ENCODE peak calls at places on chromosomes 13 and 19, in eight cellular contexts. One of them, this sample, is unnamed.
A peak's percentile ranks its signal among the peaks of the same experiment; 100 is the strongest.

GRCh38 chr13:107192289-107192688 is 624.4 kb upstream of the ARGLU1 start:
- DNase-seq in kidney: no peak
- DNase-seq in body of pancreas: no peak
- DNase-seq in lower lobe of right lung: peak; percentile 57
- DNase-seq in breast epithelium: no peak
- DNase-seq in cardiac muscle cell: no peak
- DNase-seq in CD4-positive, alpha-beta T cell: no peak
- DNase-seq in CD4-positive, CD25-positive, alpha-beta regulatory T cell: no peak
- DNase-seq in this sample: no peak

GRCh38 chr13:110874508-110874960 is 40.3 kb downstream of the ANKRD10 start:
- DNase-seq in kidney: peak; percentile 95
- DNase-seq in body of pancreas: peak; percentile 89
- DNase-seq in lower lobe of right lung: peak; percentile 89
- DNase-seq in breast epithelium: peak; percentile 88
- DNase-seq in cardiac muscle cell: peak; percentile 84
- DNase-seq in CD4-positive, alpha-beta T cell: no peak
- DNase-seq in CD4-positive, CD25-positive, alpha-beta regulatory T cell: no peak
- DNase-seq in this sample: no peak

GRCh38 chr13:41056194-41056593 is 5.1 kb upstream of the WBP4 start:
- DNase-seq in kidney: no peak
- DNase-seq in body of pancreas: no peak
- DNase-seq in lower lobe of right lung: no peak
- DNase-seq in breast epithelium: no peak
- DNase-seq in cardiac muscle cell: no peak
- DNase-seq in CD4-positive, alpha-beta T cell: no peak
- DNase-seq in CD4-positive, CD25-positive, alpha-beta regulatory T cell: no peak
- DNase-seq in this sample: no peak

GRCh38 chr13:40060318-40061007 is 405.0 kb downstream of the COG6 start:
- DNase-seq in kidney: no peak
- DNase-seq in body of pancreas: peak; percentile 98
- DNase-seq in lower lobe of right lung: no peak
- DNase-seq in breast epithelium: no peak
- DNase-seq in cardiac muscle cell: no peak
- DNase-seq in CD4-positive, alpha-beta T cell: no peak
- DNase-seq in CD4-positive, CD25-positive, alpha-beta regulatory T cell: no peak
- DNase-seq in this sample: no peak

GRCh38 chr13:26011996-26012688 is 39.7 kb downstream of the SHISA2 start:
- DNase-seq in kidney: peak; percentile 86
- DNase-seq in body of pancreas: no peak
- DNase-seq in lower lobe of right lung: no peak
- DNase-seq in breast epithelium: no peak
- DNase-seq in cardiac muscle cell: no peak
- DNase-seq in CD4-positive, alpha-beta T cell: peak; percentile 47
- DNase-seq in CD4-positive, CD25-positive, alpha-beta regulatory T cell: peak; percentile 62
- DNase-seq in this sample: no peak

GRCh38 chr13:112733661-112734379 is 44.0 kb downstream of the ATP11A start:
- DNase-seq in kidney: no peak
- DNase-seq in body of pancreas: no peak
- DNase-seq in lower lobe of right lung: no peak
- DNase-seq in breast epithelium: no peak
- DNase-seq in cardiac muscle cell: peak; percentile 45
- DNase-seq in CD4-positive, alpha-beta T cell: no peak
- DNase-seq in CD4-positive, CD25-positive, alpha-beta regulatory T cell: no peak
- DNase-seq in this sample: no peak

GRCh38 chr19:31268751-31269150 is 80.5 kb downstream of the TSHZ3 start:
- DNase-seq in kidney: peak; percentile 32
- DNase-seq in body of pancreas: no peak
- DNase-seq in lower lobe of right lung: no peak
- DNase-seq in breast epithelium: no peak
- DNase-seq in cardiac muscle cell: no peak
- DNase-seq in CD4-positive, alpha-beta T cell: no peak
- DNase-seq in CD4-positive, CD25-positive, alpha-beta regulatory T cell: no peak
- DNase-seq in this sample: no peak

GRCh38 chr19:48925240-48925843 is 8.2 kb upstream of the DHDH start:
- DNase-seq in kidney: peak; percentile 32
- DNase-seq in body of pancreas: no peak
- DNase-seq in lower lobe of right lung: no peak
- DNase-seq in breast epithelium: no peak
- DNase-seq in cardiac muscle cell: no peak
- DNase-seq in CD4-positive, alpha-beta T cell: no peak
- DNase-seq in CD4-positive, CD25-positive, alpha-beta regulatory T cell: no peak
- DNase-seq in this sample: no peak

GRCh38 chr13:95485045-95485517 is 67.4 kb upstream of the CLDN10 start:
- DNase-seq in kidney: no peak
- DNase-seq in body of pancreas: no peak
- DNase-seq in lower lobe of right lung: no peak
- DNase-seq in breast epithelium: no peak
- DNase-seq in cardiac muscle cell: no peak
- DNase-seq in CD4-positive, alpha-beta T cell: no peak
- DNase-seq in CD4-positive, CD25-positive, alpha-beta regulatory T cell: no peak
- DNase-seq in this sample: no peak

GRCh38 chr19:44570984-44571684 is 41.7 kb upstream of the CEACAM20 start:
- DNase-seq in kidney: no peak
- DNase-seq in body of pancreas: peak; percentile 80
- DNase-seq in lower lobe of right lung: no peak
- DNase-seq in breast epithelium: no peak
- DNase-seq in cardiac muscle cell: peak; percentile 86
- DNase-seq in CD4-positive, alpha-beta T cell: peak; percentile 10
- DNase-seq in CD4-positive, CD25-positive, alpha-beta regulatory T cell: peak; percentile 21
- DNase-seq in this sample: no peak

GRCh38 chr13:111202745-111203144 is 87.6 kb downstream of the ARHGEF7 start:
- DNase-seq in kidney: no peak
- DNase-seq in body of pancreas: no peak
- DNase-seq in lower lobe of right lung: no peak
- DNase-seq in breast epithelium: no peak
- DNase-seq in cardiac muscle cell: no peak
- DNase-seq in CD4-positive, alpha-beta T cell: no peak
- DNase-seq in CD4-positive, CD25-positive, alpha-beta regulatory T cell: no peak
- DNase-seq in this sample: no peak

GRCh38 chr13:101211261-101211660 is 205.0 kb downstream of the NALCN start:
- DNase-seq in kidney: no peak
- DNase-seq in body of pancreas: no peak
- DNase-seq in lower lobe of right lung: no peak
- DNase-seq in breast epithelium: no peak
- DNase-seq in cardiac muscle cell: no peak
- DNase-seq in CD4-positive, alpha-beta T cell: no peak
- DNase-seq in CD4-positive, CD25-positive, alpha-beta regulatory T cell: no peak
- DNase-seq in this sample: no peak

GRCh38 chr13:24745861-24746617 is 17.9 kb upstream of the RNF17 start:
- DNase-seq in kidney: no peak
- DNase-seq in body of pancreas: no peak
- DNase-seq in lower lobe of right lung: no peak
- DNase-seq in breast epithelium: no peak
- DNase-seq in cardiac muscle cell: no peak
- DNase-seq in CD4-positive, alpha-beta T cell: no peak
- DNase-seq in CD4-positive, CD25-positive, alpha-beta regulatory T cell: no peak
- DNase-seq in this sample: no peak

GRCh38 chr19:2207991-2208860 is 27.9 kb downstream of the PLEKHJ1 start:
- DNase-seq in kidney: no peak
- DNase-seq in body of pancreas: peak; percentile 33
- DNase-seq in lower lobe of right lung: no peak
- DNase-seq in breast epithelium: no peak
- DNase-seq in cardiac muscle cell: peak; percentile 12
- DNase-seq in CD4-positive, alpha-beta T cell: no peak
- DNase-seq in CD4-positive, CD25-positive, alpha-beta regulatory T cell: no peak
- DNase-seq in this sample: no peak

GRCh38 chr13:97344250-97345175 is 89.5 kb upstream of the RAP2A start:
- DNase-seq in kidney: no peak
- DNase-seq in body of pancreas: peak; percentile 76
- DNase-seq in lower lobe of right lung: peak; percentile 55
- DNase-seq in breast epithelium: no peak
- DNase-seq in cardiac muscle cell: peak; percentile 73
- DNase-seq in CD4-positive, alpha-beta T cell: peak; percentile 28
- DNase-seq in CD4-positive, CD25-positive, alpha-beta regulatory T cell: peak; percentile 44
- DNase-seq in this sample: no peak

GRCh38 chr13:97174638-97175037 is 47.5 kb upstream of the MBNL2 start:
- DNase-seq in kidney: no peak
- DNase-seq in body of pancreas: no peak
- DNase-seq in lower lobe of right lung: no peak
- DNase-seq in breast epithelium: no peak
- DNase-seq in cardiac muscle cell: no peak
- DNase-seq in CD4-positive, alpha-beta T cell: no peak
- DNase-seq in CD4-positive, CD25-positive, alpha-beta regulatory T cell: no peak
- DNase-seq in this sample: no peak

GRCh38 chr13:109145631-109146030 is 516.2 kb downstream of the MYO16 start:
- DNase-seq in kidney: no peak
- DNase-seq in body of pancreas: peak; percentile 48
- DNase-seq in lower lobe of right lung: no peak
- DNase-seq in breast epithelium: no peak
- DNase-seq in cardiac muscle cell: peak; percentile 74
- DNase-seq in CD4-positive, alpha-beta T cell: no peak
- DNase-seq in CD4-positive, CD25-positive, alpha-beta regulatory T cell: peak; percentile 2
- DNase-seq in this sample: no peak

GRCh38 chr13:111216166-111216960 is 101.3 kb downstream of the ARHGEF7 start:
- DNase-seq in kidney: no peak
- DNase-seq in body of pancreas: peak; percentile 62
- DNase-seq in lower lobe of right lung: no peak
- DNase-seq in breast epithelium: no peak
- DNase-seq in cardiac muscle cell: peak; percentile 72
- DNase-seq in CD4-positive, alpha-beta T cell: peak; percentile 34
- DNase-seq in CD4-positive, CD25-positive, alpha-beta regulatory T cell: peak; percentile 23
- DNase-seq in this sample: peak; percentile 17

GRCh38 chr19:4742717-4743646 is 19.3 kb upstream of the DPP9 start:
- DNase-seq in kidney: no peak
- DNase-seq in body of pancreas: peak; percentile 57
- DNase-seq in lower lobe of right lung: no peak
- DNase-seq in breast epithelium: no peak
- DNase-seq in cardiac muscle cell: no peak
- DNase-seq in CD4-positive, alpha-beta T cell: no peak
- DNase-seq in CD4-positive, CD25-positive, alpha-beta regulatory T cell: no peak
- DNase-seq in this sample: no peak
- H3K9me3 ChIP-seq in kidney: no peaks in the 10 kb centered on the region
- H3K9me3 ChIP-seq in body of pancreas: no peaks in the 10 kb centered on the region
- H3K9me3 ChIP-seq in lower lobe of right lung: no peaks in the 10 kb centered on the region
- H3K9me3 ChIP-seq in breast epithelium: no peaks in the 10 kb centered on the region
- H3K9me3 ChIP-seq in cardiac muscle cell: no peaks in the 10 kb centered on the region
- H3K9me3 ChIP-seq in CD4-positive, alpha-beta T cell: no peaks in the 10 kb centered on the region
- H3K9me3 ChIP-seq in CD4-positive, CD25-positive, alpha-beta regulatory T cell: no peaks in the 10 kb centered on the region
- H3K9me3 ChIP-seq in this sample: no peaks in the 10 kb centered on the region

GRCh38 chr19:56642711-56643459 is at the start of gene SMIM17:
- DNase-seq in kidney: no peak
- DNase-seq in body of pancreas: no peak
- DNase-seq in lower lobe of right lung: no peak
- DNase-seq in breast epithelium: no peak
- DNase-seq in cardiac muscle cell: no peak
- DNase-seq in CD4-positive, alpha-beta T cell: no peak
- DNase-seq in CD4-positive, CD25-positive, alpha-beta regulatory T cell: no peak
- DNase-seq in this sample: no peak

GRCh38 chr19:56637976-56638555 is 4.9 kb upstream of the SMIM17 start:
- DNase-seq in kidney: peak; percentile 88
- DNase-seq in body of pancreas: peak; percentile 64
- DNase-seq in lower lobe of right lung: no peak
- DNase-seq in breast epithelium: peak; percentile 76
- DNase-seq in cardiac muscle cell: peak; percentile 91
- DNase-seq in CD4-positive, alpha-beta T cell: no peak
- DNase-seq in CD4-positive, CD25-positive, alpha-beta regulatory T cell: no peak
- DNase-seq in this sample: no peak

GRCh38 chr19:56643460-56643763 is 453 bp downstream of the SMIM17 start:
- DNase-seq in kidney: no peak
- DNase-seq in body of pancreas: no peak
- DNase-seq in lower lobe of right lung: no peak
- DNase-seq in breast epithelium: no peak
- DNase-seq in cardiac muscle cell: no peak
- DNase-seq in CD4-positive, alpha-beta T cell: no peak
- DNase-seq in CD4-positive, CD25-positive, alpha-beta regulatory T cell: no peak
- DNase-seq in this sample: no peak

DNA sequence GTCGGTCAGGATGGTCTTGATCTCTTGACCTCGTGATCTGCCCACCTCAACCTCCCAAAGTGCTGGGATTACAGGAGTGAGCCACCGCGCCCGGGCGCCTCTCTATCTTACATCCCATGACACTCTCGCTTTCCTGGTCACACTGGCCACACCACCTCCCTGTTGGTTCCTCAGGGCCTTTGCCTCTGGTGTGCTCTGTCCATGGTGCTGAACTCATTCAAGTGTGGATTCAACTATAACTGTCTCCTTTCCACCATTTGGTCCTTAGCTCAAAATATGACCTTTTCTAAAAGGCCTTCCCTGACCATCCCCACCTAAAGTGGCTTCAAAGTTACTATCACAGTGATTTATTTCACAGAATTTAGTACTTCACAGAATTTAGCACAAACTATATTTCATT is 3.7 kb upstream of the SMIM17 start:
- DNase-seq in kidney: no peak
- DNase-seq in body of pancreas: no peak
- DNase-seq in lower lobe of right lung: no peak
- DNase-seq in breast epithelium: no peak
- DNase-seq in cardiac muscle cell: peak; percentile 46
- DNase-seq in CD4-positive, alpha-beta T cell: no peak
- DNase-seq in CD4-positive, CD25-positive, alpha-beta regulatory T cell: no peak
- DNase-seq in this sample: no peak
- H3K9me3 ChIP-seq in kidney: no peaks in the 10 kb centered on the region
- H3K9me3 ChIP-seq in body of pancreas: no peaks in the 10 kb centered on the region
- H3K9me3 ChIP-seq in lower lobe of right lung: peaks cover 37% of the 10 kb centered on the region
- H3K9me3 ChIP-seq in breast epithelium: no peaks in the 10 kb centered on the region
- H3K9me3 ChIP-seq in cardiac muscle cell: no peaks in the 10 kb centered on the region
- H3K9me3 ChIP-seq in CD4-positive, alpha-beta T cell: peaks cover 67% of the 10 kb centered on the region
- H3K9me3 ChIP-seq in CD4-positive, CD25-positive, alpha-beta regulatory T cell: peaks cover 75% of the 10 kb centered on the region
- H3K9me3 ChIP-seq in this sample: peaks cover 6% of the 10 kb centered on the region

DNA sequence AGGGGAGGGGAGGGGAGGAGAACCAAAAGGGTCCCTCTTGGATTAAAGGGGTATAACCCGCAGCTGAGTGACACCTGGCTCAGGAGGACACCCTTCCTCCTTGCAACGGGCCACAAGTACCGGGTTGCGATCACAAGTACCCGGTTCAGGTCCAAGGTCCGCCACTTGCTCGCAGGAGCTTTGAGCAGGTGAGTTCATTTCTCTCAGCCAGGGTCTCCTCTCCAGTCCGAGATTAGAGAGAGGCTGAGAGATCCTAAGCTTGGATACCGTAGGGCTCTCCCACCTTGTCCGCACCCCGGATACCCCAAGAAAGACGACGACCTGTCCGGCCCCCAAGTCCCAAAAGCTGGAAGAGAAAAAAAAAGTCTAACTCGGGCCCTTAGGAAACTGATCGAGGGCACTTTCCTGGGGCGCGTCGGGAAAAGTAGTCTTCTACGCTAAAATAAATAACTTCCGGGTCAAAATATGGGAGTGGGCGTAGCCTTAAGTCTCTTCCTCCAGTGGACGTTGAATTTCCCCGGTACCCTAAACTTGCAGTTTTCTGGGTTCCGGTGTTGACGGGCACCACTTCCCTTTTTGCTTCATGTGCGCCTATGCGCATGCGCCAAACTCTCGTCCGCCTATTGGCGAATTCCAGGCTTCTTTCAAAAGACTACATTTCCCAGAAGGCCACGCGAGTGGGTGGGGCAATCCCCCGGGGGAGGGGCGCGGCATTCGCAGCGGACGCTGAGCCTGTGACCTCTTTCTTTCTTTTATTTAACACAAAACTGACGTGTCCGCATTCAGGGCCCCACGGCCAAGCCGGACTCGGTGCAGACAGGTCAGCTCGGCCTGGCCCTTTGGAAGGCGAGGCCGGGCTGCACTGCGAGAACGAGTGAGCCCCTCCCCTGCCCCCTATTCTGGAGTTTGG is 4.4 kb downstream of the C19orf67 start:
- DNase-seq in kidney: peak; percentile 99
- DNase-seq in body of pancreas: peak; percentile 99
- DNase-seq in lower lobe of right lung: peak; percentile 98
- DNase-seq in breast epithelium: peak; percentile 99
- DNase-seq in cardiac muscle cell: peak; percentile 99
- DNase-seq in CD4-positive, alpha-beta T cell: peak; percentile 98
- DNase-seq in CD4-positive, CD25-positive, alpha-beta regulatory T cell: peak; percentile 100
- DNase-seq in this sample: peak; percentile 99
- H3K9me3 ChIP-seq in kidney: no peaks in the 10 kb centered on the region
- H3K9me3 ChIP-seq in body of pancreas: no peaks in the 10 kb centered on the region
- H3K9me3 ChIP-seq in lower lobe of right lung: no peaks in the 10 kb centered on the region
- H3K9me3 ChIP-seq in breast epithelium: no peaks in the 10 kb centered on the region
- H3K9me3 ChIP-seq in cardiac muscle cell: no peaks in the 10 kb centered on the region
- H3K9me3 ChIP-seq in CD4-positive, alpha-beta T cell: no peaks in the 10 kb centered on the region
- H3K9me3 ChIP-seq in CD4-positive, CD25-positive, alpha-beta regulatory T cell: no peaks in the 10 kb centered on the region
- H3K9me3 ChIP-seq in this sample: no peaks in the 10 kb centered on the region

GRCh38 chr19:57974434-57974833 is at the start of gene C19orf18:
- DNase-seq in kidney: no peak
- DNase-seq in body of pancreas: no peak
- DNase-seq in lower lobe of right lung: no peak
- DNase-seq in breast epithelium: no peak
- DNase-seq in cardiac muscle cell: no peak
- DNase-seq in CD4-positive, alpha-beta T cell: no peak
- DNase-seq in CD4-positive, CD25-positive, alpha-beta regulatory T cell: no peak
- DNase-seq in this sample: no peak
- H3K9me3 ChIP-seq in kidney: peaks cover 75% of the 10 kb centered on the region
- H3K9me3 ChIP-seq in body of pancreas: peaks cover 5% of the 10 kb centered on the region
- H3K9me3 ChIP-seq in lower lobe of right lung: peaks cover 97% of the 10 kb centered on the region
- H3K9me3 ChIP-seq in breast epithelium: peaks cover 100% of the 10 kb centered on the region
- H3K9me3 ChIP-seq in cardiac muscle cell: peaks cover 12% of the 10 kb centered on the region
- H3K9me3 ChIP-seq in CD4-positive, alpha-beta T cell: peaks cover 92% of the 10 kb centered on the region
- H3K9me3 ChIP-seq in CD4-positive, CD25-positive, alpha-beta regulatory T cell: peaks cover 100% of the 10 kb centered on the region
- H3K9me3 ChIP-seq in this sample: peaks cover 52% of the 10 kb centered on the region

This sample was measured in T-helper 17 cell.